ENCODE peak calls at places on chromosomes 3 and 15, in seven cellular contexts. O, K, X, E, Y, S and P are unnamed samples.

GRCh38 chr3:85476891-85477495 is 518.2 kb downstream of the CADM2 start:
- DNase-seq in S (no peak), Y (no peak), K (no peak), X (no peak), E (no peak), O (no peak), P (no peak)

GRCh38 chr3:52055537-52056351 is 627 bp downstream of the DUSP7 start:
- DNase-seq in E (peak; percentile 70), S (no peak), X (peak; percentile 16), O (peak; percentile 49), Y (no peak), K (peak; percentile 57), P (no peak)

GRCh38 chr3:69999191-70000027 is at the start of gene SAMMSON:
- DNase-seq in Y (no peak), O (no peak), E (peak; percentile 28), S (peak; percentile 20), K (peak; percentile 73), X (no peak), P (no peak)

GRCh38 chr15:89376441-89376840 is 41.8 kb upstream of the POLG start:
- DNase-seq in O (no peak), Y (no peak), S (no peak), X (no peak), E (no peak), K (no peak), P (no peak)

GRCh38 chr3:44337253-44337652 is 1.3 kb upstream of the TCAIM start:
- DNase-seq in O (no peak), K (no peak), X (no peak), E (no peak), Y (no peak), S (no peak), P (no peak)

GRCh38 chr3:169173231-169173630 is 490.3 kb downstream of the MECOM start:
- DNase-seq in S (no peak), K (no peak), X (no peak), E (no peak), O (no peak), Y (no peak), P (peak; percentile 22)

GRCh38 chr3:180325533-180325932 is 276.4 kb upstream of the TTC14 start:
- DNase-seq in X (no peak), E (no peak), K (no peak), O (no peak), Y (no peak), S (no peak), P (no peak)

GRCh38 chr3:72395654-72396415 is 452.4 kb downstream of the SHQ1 start:
- DNase-seq in O (no peak), E (no peak), S (no peak), X (no peak), Y (no peak), K (peak; percentile 45), P (no peak)

GRCh38 chr3:58051196-58051595 is 43.0 kb downstream of the FLNB start:
- DNase-seq in K (peak; percentile 87), X (no peak), E (no peak), O (no peak), Y (peak; percentile 69), S (no peak), P (peak; percentile 91)

GRCh38 chr3:58054652-58055051 is 46.4 kb downstream of the FLNB start:
- DNase-seq in S (no peak), K (no peak), Y (no peak), E (no peak), X (no peak), O (no peak), P (no peak)

GRCh38 chr3:58049143-58049785 is 41.0 kb downstream of the FLNB start:
- DNase-seq in Y (peak; percentile 78), E (peak; percentile 51), K (peak; percentile 90), S (no peak), O (peak; percentile 56), X (no peak), P (peak; percentile 74)

GRCh38 chr3:58055309-58055708 is 47.1 kb downstream of the FLNB start:
- DNase-seq in E (no peak), S (no peak), O (no peak), K (no peak), X (no peak), Y (no peak), P (no peak)

DNA sequence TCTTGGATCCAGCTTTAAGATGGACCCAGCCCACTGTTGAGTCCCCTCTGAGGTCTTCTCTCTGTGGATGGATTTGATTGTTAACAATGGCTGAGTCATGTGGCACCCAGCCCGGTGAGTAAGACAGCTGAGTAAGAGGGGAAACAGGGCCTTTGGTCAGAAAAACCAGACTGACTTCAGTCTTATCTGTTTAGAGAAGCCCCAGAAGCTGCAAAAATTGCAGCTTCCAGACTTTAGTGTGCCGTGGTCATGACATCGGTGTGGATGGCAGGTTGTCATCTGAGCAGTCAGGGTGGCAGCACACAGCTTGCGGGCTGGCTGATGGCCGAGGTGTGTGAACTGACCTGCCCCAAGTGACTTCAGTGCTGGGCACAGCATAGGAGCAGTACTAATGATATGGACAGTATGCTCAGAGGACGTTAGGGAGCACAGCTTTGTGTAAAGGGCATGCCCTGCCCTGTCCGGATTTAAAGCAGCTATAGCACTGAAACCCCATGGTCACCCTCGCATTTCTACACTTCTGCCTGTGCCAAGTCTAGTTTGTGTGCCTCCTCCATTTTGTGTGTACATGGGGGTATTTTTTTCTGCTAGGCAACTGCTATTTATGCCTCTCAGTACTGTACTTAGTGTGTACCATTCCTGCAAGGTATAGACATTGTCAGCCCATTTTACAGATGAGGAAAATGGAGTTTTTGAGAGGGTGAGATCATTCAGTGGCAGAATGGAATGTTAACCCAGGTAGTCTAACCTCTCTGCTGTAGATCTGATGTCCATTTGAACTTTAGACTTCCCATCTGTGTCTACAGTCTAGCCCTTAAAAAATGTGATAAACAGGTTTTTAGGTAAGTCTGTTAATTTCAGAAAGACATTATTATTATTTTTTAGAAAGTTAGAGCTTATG is 44.4 kb downstream of the FLNB start:
- DNase-seq in X (no peak), Y (peak; percentile 92), O (peak; percentile 78), K (peak; percentile 99), S (peak; percentile 86), E (peak; percentile 84), P (peak; percentile 92)
- H3K4me3 ChIP-seq in X (no peak overlapping the region), Y (no peak overlapping the region), O (no peak overlapping the region), K (no peak overlapping the region), S (peak overlapping the region; percentile 47), E (no peak overlapping the region), P (peak overlapping the region; percentile 10)

GRCh38 chr3:56919797-56920195 is 118.0 kb upstream of the ARHGEF3 start:
- DNase-seq in O (no peak), X (no peak), Y (no peak), E (no peak), S (no peak), K (no peak), P (no peak)

GRCh38 chr3:56917337-56917697 is 115.6 kb upstream of the ARHGEF3 start:
- DNase-seq in O (no peak), Y (no peak), E (no peak), S (no peak), X (no peak), K (no peak), P (no peak)

GRCh38 chr3:56917740-56918568 is 116.2 kb upstream of the ARHGEF3 start:
- DNase-seq in X (no peak), S (no peak), Y (no peak), E (no peak), K (no peak), O (no peak), P (no peak)

GRCh38 chr3:56916697-56917336 is 115.1 kb upstream of the ARHGEF3 start:
- DNase-seq in X (no peak), E (no peak), S (no peak), Y (no peak), K (no peak), O (no peak), P (no peak)

DNA sequence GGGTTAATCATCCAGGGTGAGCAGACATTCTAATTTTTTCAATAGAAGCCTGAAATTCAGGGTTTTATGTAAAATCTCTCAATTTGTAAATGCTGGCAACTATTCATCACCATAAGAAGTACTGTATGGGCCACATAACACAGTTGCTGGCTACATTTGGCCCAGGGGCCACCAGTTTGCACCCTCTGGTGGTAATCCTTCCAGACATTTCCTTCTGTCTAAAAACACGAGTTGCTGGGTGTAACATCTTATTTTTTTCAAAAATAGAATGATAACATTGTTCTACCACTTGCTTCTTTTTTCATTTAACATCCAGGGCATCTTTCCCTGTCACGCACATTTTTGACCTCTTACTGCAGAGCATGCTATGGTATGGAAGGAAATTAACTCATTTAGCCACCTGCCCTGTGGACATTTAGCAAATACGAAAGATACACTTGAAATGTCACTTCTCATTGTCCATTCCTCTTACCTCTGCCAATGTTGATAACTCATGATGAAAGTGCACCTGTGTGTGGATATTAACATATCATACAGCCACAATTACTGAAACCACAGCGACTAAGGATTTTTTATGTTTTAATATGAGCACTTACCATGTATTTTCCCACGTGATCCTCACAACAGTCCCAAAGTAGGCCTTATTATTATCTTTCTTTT is 117.5 kb upstream of the ARHGEF3 start:
- DNase-seq in O (no peak), X (no peak), E (no peak), K (no peak), S (no peak), Y (no peak), P (no peak)
- H3K4me3 ChIP-seq in O (no peak overlapping the region), X (no peak overlapping the region), E (no peak overlapping the region), K (no peak overlapping the region), S (no peak overlapping the region), Y (no peak overlapping the region), P (no peak overlapping the region)

GRCh38 chr3:123883111-123883510 is 1.0 kb downstream of the MYLK start:
- DNase-seq in S (no peak), E (no peak), Y (no peak), O (no peak), K (no peak), X (no peak), P (no peak)
- H3K4me3 ChIP-seq in S (peak overlapping the region; percentile 87), E (no peak overlapping the region), Y (peak overlapping the region; percentile 79), O (peak overlapping the region; percentile 54), K (peak overlapping the region; percentile 63), X (no peak overlapping the region), P (peak overlapping the region; percentile 61)

GRCh38 chr15:23565395-23566069 is at the start of gene MKRN3:
- DNase-seq in K (peak; percentile 7), S (peak; percentile 27), O (no peak), X (peak; percentile 40), Y (no peak), E (no peak), P (peak; percentile 7)

GRCh38 chr15:23566070-23567050 is 886 bp downstream of the MKRN3 start:
- DNase-seq in K (no peak), X (peak; percentile 25), Y (no peak), E (no peak), O (no peak), S (no peak), P (no peak)

GRCh38 chr15:23567921-23568320 is 2.4 kb downstream of the MKRN3 start:
- DNase-seq in X (no peak), O (no peak), S (no peak), K (no peak), E (no peak), Y (no peak), P (no peak)

GRCh38 chr15:23561914-23562313 is 3.6 kb upstream of the MKRN3 start:
- DNase-seq in E (no peak), Y (no peak), O (no peak), X (no peak), K (no peak), S (no peak), P (no peak)

DNA sequence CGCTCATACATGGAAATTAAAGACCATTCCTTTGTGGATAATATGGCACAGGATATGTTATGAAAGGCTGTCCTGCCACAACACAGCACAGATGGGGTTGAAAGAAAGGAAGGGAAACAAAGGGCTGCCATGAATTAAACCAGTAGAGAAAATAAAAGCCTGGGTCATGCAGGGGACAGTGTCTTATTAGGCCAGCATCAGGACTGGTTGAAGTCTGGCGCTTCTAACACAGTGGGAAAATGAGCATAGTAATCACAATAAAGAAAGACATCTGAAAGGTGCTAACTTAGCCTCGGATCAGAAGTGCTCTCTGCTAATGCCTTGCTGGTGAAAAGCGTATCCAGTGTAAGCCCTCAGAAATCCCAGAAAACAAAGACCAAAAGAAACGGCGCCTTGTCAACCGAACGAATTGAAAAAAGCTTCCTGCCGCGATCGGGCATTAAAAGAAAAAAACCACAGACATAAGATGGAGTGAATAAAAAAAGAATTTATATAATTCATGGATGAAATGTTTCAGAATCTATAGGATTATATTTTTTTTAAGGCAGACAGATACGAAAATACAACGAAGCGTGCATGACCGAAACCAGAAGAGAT is 578 bp upstream of the MKRN3 start:
- DNase-seq in E (no peak), Y (no peak), K (no peak), O (no peak), S (no peak), X (no peak), P (no peak)
- H3K4me3 ChIP-seq in E (no peak overlapping the region), Y (no peak overlapping the region), K (no peak overlapping the region), O (no peak overlapping the region), S (peak overlapping the region; percentile 60), X (no peak overlapping the region), P (peak overlapping the region; percentile 50)